ENCODE peak calls at places on chromosomes 3 and 15, in seven cellular contexts. S is stomach, J is GM12878, M is breast epithelium, G is sigmoid colon, Z is HCT116, V is suprapubic skin. C is an unnamed sample.
A peak's percentile ranks its signal among the peaks of the same experiment; 100 is the strongest.

GRCh38 chr3:126414406-126414805 is 19.7 kb downstream of the CFAP100 start:
- DNase-seq in S (no peak), M (no peak), V (peak; percentile 44), Z (no peak), J (no peak), G (peak; percentile 47), C (no peak)

GRCh38 chr3:6600237-6600636 is 260.7 kb upstream of the GRM7 start:
- DNase-seq in Z (no peak), V (no peak), M (no peak), J (no peak), S (no peak), G (no peak), C (no peak)

GRCh38 chr3:136882575-136882974 is 20.6 kb downstream of the NCK1 start:
- DNase-seq in M (no peak), Z (no peak), V (no peak), J (no peak), S (no peak), G (no peak), C (no peak)

GRCh38 chr15:67808821-67809220 is 16.5 kb upstream of the SKOR1 start:
- DNase-seq in Z (no peak), V (peak; percentile 56), J (no peak), S (no peak), M (no peak), G (peak; percentile 5), C (no peak)

GRCh38 chr3:23949784-23950183 is 4.7 kb downstream of the NR1D2 start:
- DNase-seq in Z (no peak), M (no peak), J (peak; percentile 64), G (no peak), S (peak; percentile 62), V (no peak), C (no peak)

GRCh38 chr3:10263549-10264363 is 15.5 kb downstream of the TATDN2 start:
- DNase-seq in M (no peak), S (no peak), J (no peak), Z (peak; percentile 22), G (peak; percentile 57), V (no peak), C (no peak)

GRCh38 chr3:23594897-23595670 is 210.7 kb upstream of the UBE2E1 start:
- DNase-seq in J (no peak), G (no peak), S (no peak), V (no peak), M (no peak), Z (no peak), C (peak; percentile 47)

GRCh38 chr3:184727357-184728060 is 15.6 kb upstream of the MAGEF1 start:
- DNase-seq in M (peak; percentile 62), S (peak; percentile 71), Z (peak; percentile 81), V (no peak), G (peak; percentile 78), J (no peak), C (no peak)

GRCh38 chr3:180802837-180803236 is 109.6 kb upstream of the FXR1 start:
- DNase-seq in Z (peak; percentile 3), V (no peak), S (no peak), M (no peak), J (no peak), G (no peak), C (no peak)

GRCh38 chr3:60582285-60582684 is 669.0 kb downstream of the FHIT start:
- DNase-seq in V (no peak), G (no peak), Z (no peak), M (no peak), S (no peak), J (no peak), C (no peak)

GRCh38 chr3:165939141-165939540 is 101.9 kb upstream of the BCHE start:
- DNase-seq in Z (no peak), S (no peak), G (no peak), J (no peak), M (no peak), V (no peak), C (no peak)

GRCh38 chr3:115891237-115891636 is 267.9 kb downstream of the GAP43 start:
- DNase-seq in J (no peak), M (no peak), V (no peak), G (no peak), S (no peak), Z (no peak), C (no peak)

GRCh38 chr3:154473769-154474168 is 43.8 kb upstream of the GPR149 start:
- DNase-seq in M (no peak), V (no peak), G (no peak), Z (no peak), S (no peak), J (no peak), C (no peak)

GRCh38 chr3:141828487-141829284 is 47.8 kb upstream of the ATP1B3 start:
- DNase-seq in M (peak; percentile 65), V (peak; percentile 81), Z (no peak), J (no peak), G (no peak), S (peak; percentile 45), C (no peak)

GRCh38 chr3:130014526-130014925 is 40.0 kb downstream of the TRH start:
- DNase-seq in M (no peak), Z (no peak), V (no peak), J (no peak), G (no peak), S (no peak), C (no peak)

GRCh38 chr3:122754867-122755835 is 38.5 kb downstream of the HSPBAP1 start:
- DNase-seq in V (no peak), Z (peak; percentile 34), S (no peak), M (no peak), G (no peak), J (peak; percentile 33), C (no peak)

GRCh38 chr3:42080452-42080872 is 10.7 kb upstream of the TRAK1 start:
- DNase-seq in V (no peak), Z (peak; percentile 64), G (peak; percentile 85), M (peak; percentile 76), S (peak; percentile 47), J (peak; percentile 38), C (no peak)

GRCh38 chr3:63807901-63808589 is 11.1 kb upstream of the C3orf49 start:
- DNase-seq in G (no peak), S (no peak), Z (no peak), M (no peak), J (no peak), V (no peak), C (no peak)

GRCh38 chr3:63809607-63810006 is 9.5 kb upstream of the C3orf49 start:
- DNase-seq in J (no peak), G (no peak), Z (no peak), S (no peak), V (no peak), M (no peak), C (no peak)

GRCh38 chr3:63814300-63814699 is 4.8 kb upstream of the C3orf49 start:
- DNase-seq in V (no peak), M (no peak), Z (no peak), S (no peak), G (no peak), J (no peak), C (no peak)

GRCh38 chr3:63808633-63809032 is 10.5 kb upstream of the C3orf49 start:
- DNase-seq in Z (no peak), S (no peak), J (no peak), M (no peak), V (no peak), G (no peak), C (no peak)
- TF ChIP-seq POLR2A in Z (no peak), S (no peak), J (no peak), M (no peak), V (no peak), G (no peak), C (no peak)

GRCh38 chr15:75361361-75361988 is 6.9 kb downstream of the MAN2C1 start:
- DNase-seq in G (no peak), V (no peak), J (no peak), S (no peak), M (no peak), Z (no peak), C (no peak)

GRCh38 chr15:75362642-75363249 is 5.7 kb downstream of the MAN2C1 start:
- DNase-seq in M (no peak), J (no peak), Z (no peak), V (no peak), G (no peak), S (no peak), C (no peak)

GRCh38 chr15:75361989-75362641 is 6.3 kb downstream of the MAN2C1 start:
- DNase-seq in Z (no peak), M (no peak), V (no peak), G (no peak), J (no peak), S (no peak), C (no peak)

GRCh38 chr15:75364881-75365280 is 3.5 kb downstream of the MAN2C1 start:
- DNase-seq in S (no peak), V (no peak), G (no peak), Z (no peak), M (no peak), J (no peak), C (no peak)

GRCh38 chr15:75363786-75364185 is 4.6 kb downstream of the MAN2C1 start:
- DNase-seq in J (no peak), S (no peak), V (no peak), Z (no peak), G (no peak), M (no peak), C (no peak)
- TF ChIP-seq POLR2AphosphoS5 in J (no peak), S (no peak), V (no peak), Z (no peak), G (no peak), M (no peak), C (no peak)

DNA sequence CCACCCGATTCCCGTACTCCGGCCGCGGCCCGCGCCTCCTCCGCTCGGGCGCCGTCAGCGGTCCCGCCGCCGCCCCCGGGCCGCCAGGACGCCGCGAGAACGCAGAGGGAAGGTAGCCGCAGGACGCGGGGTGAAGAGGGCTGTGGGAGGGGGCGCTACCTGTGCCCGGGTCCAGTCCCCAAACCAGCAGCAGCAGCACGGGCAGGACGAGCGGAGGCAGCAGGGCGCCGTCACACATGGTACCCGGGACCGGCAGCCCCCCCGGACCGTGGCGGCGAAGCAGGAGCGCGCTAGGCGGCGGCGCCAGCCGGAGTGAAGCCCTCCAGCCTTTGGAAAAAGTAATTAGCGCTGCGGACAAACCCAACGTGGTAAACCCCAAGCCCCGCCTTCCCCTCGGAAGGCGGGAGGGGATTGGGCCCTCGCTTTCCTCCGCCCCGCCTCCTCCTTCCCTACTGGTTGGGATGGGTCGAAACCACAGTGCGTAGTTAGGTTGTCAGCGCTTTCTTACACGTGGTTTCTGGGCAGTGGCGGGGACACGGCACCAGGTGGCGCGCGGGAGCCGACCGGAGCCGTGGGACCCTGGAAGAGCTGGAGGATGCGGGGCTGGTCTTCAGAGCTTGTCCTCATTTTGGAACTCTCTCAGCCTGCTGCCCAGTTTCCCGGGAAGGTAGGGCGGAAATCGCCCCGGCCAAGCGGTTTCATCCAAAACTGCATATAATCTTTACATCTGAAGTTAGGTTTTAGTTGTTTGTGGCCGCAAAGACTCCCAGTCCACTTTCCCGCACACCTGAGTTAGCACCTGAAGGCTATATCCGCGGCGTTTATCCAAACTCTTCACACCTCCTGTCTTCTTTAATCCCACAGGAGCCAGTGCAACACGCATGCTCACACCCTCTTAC is at the start of gene ADAMTS17:
- DNase-seq in J (peak; percentile 17), S (peak; percentile 97), Z (peak; percentile 94), M (peak; percentile 96), G (peak; percentile 98), V (peak; percentile 97), C (peak; percentile 99)
- H3K4me3 ChIP-seq in J (peak within 1 kb of the TSS; percentile 53), S (peak within 1 kb of the TSS; percentile 74), Z (peak within 1 kb of the TSS; percentile 61), M (peak within 1 kb of the TSS; percentile 79), G (peak within 1 kb of the TSS; percentile 81), V (peak within 1 kb of the TSS; percentile 72), C (peak within 1 kb of the TSS; percentile 77)

DNA sequence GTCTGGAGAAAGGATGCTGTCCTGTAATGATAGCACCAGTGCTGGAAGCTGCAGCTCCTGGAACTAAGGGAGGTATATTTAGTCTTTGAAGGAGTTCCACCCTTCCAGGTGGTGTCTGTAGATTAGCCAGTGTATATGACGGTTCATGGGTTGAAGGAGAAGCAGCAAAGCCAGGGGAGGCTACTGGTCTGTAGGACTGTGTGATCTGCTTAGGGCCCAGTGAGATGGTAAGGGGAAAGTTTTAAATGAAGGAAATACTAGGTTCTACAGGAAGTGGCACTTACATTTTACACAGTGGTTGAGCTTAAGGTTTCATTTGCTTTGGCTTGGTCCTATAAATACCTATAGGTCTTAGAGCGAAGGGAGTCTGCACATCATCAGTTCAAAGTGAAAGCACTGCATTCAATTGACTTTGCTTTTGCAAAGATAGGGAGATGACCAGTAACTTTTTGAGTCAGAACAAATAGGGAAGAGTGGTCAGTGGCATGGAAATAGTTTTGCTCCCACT is 5.6 kb downstream of the SLC25A38 start:
- DNase-seq in S (no peak), M (no peak), Z (no peak), V (no peak), J (peak; percentile 89), G (no peak), C (no peak)
- TF ChIP-seq POLR2A in S (no peak), M (no peak), Z (no peak), V (no peak), J (no peak), G (no peak), C (no peak)